ENCODE peak calls at places on chromosomes 11 and 22, in nine cellular contexts. B is NCI-H510A treated with DMSO at 0.1 percent for 48 hours, E is transverse colon, F is AG20443, Z is NCI-H69, P is uterus, Q is pulmonary artery endothelial cell, M is naive B cell, V is omental fat pad. I is an unnamed sample.

GRCh38 chr22:48104102-48104738 is 1341.8 kb downstream of the TBC1D22A start:
- DNase-seq in B (no peak), E (no peak), F (no peak), Z (no peak), P (no peak), Q (no peak), M (no peak), V (no peak), I (no peak)

GRCh38 chr11:69352715-69353325 is 58.9 kb downstream of the MYEOV start:
- DNase-seq in B (peak), E (peak), F (peak), Z (peak), P (no peak), Q (peak), M (no peak), V (no peak), I (no peak)

GRCh38 chr11:80330302-80330701 is 889.5 kb upstream of the TENM4 start:
- DNase-seq in B (no peak), E (no peak), F (no peak), Z (no peak), P (no peak), Q (no peak), M (no peak), V (no peak), I (peak)

GRCh38 chr22:50439314-50440250 is 35.3 kb downstream of the SBF1 start:
- DNase-seq in B (no peak), E (no peak), F (no peak), Z (no peak), P (no peak), Q (no peak), M (no peak), V (no peak), I (no peak)

GRCh38 chr22:45226681-45227186 is 14.0 kb downstream of the KIAA0930 start:
- DNase-seq in B (no peak), E (no peak), F (peak), Z (no peak), P (no peak), Q (no peak), M (no peak), V (no peak), I (no peak)

GRCh38 chr11:14774738-14775137 is 117.3 kb downstream of the CYP2R1 start:
- DNase-seq in B (no peak), E (no peak), F (no peak), Z (no peak), P (no peak), Q (no peak), M (no peak), V (no peak), I (peak)

GRCh38 chr11:86395061-86395551 is 20.4 kb downstream of the CCDC81 start:
- DNase-seq in B (no peak), E (no peak), F (peak), Z (peak), P (peak), Q (no peak), M (no peak), V (no peak), I (peak)

GRCh38 chr11:125170001-125170405 is 5.5 kb downstream of the PKNOX2 start:
- DNase-seq in B (no peak), E (no peak), F (no peak), Z (no peak), P (no peak), Q (no peak), M (no peak), V (no peak), I (no peak)

GRCh38 chr11:13094930-13095687 is 86.0 kb downstream of the RASSF10 start:
- DNase-seq in B (peak), E (no peak), F (no peak), Z (peak), P (no peak), Q (no peak), M (no peak), V (no peak), I (peak)

GRCh38 chr11:105298630-105299029 is 159.1 kb upstream of the CARD18 start:
- DNase-seq in B (no peak), E (no peak), F (peak), Z (no peak), P (no peak), Q (no peak), M (no peak), V (no peak), I (no peak)